ENCODE peak calls at places on chromosomes 3 and 15, in ten cellular contexts. One of them, this sample, is unnamed.

GRCh38 chr3:12120374-12121140 is 38.2 kb downstream of the TIMP4 start:
- DNase-seq in lung: no peak
- DNase-seq in MG63: no peak
- DNase-seq in SK-N-MC: no peak
- DNase-seq in AG10803: no peak
- DNase-seq in adrenal gland: no peak
- DNase-seq in brain microvascular endothelial cell: no peak
- DNase-seq in stomach: no peak
- DNase-seq in cardiac fibroblast: no peak
- DNase-seq in fibroblast of the aortic adventitia: no peak
- DNase-seq in this sample: no peak

GRCh38 chr3:96619475-96619874 is 194.9 kb upstream of the EPHA6 start:
- DNase-seq in lung: no peak
- DNase-seq in MG63: no peak
- DNase-seq in SK-N-MC: no peak
- DNase-seq in AG10803: no peak
- DNase-seq in adrenal gland: no peak
- DNase-seq in brain microvascular endothelial cell: no peak
- DNase-seq in stomach: no peak
- DNase-seq in cardiac fibroblast: no peak
- DNase-seq in fibroblast of the aortic adventitia: no peak
- DNase-seq in this sample: no peak

GRCh38 chr3:20747736-20748135 is 561.7 kb upstream of the SGO1 start:
- DNase-seq in lung: no peak
- DNase-seq in MG63: no peak
- DNase-seq in SK-N-MC: no peak
- DNase-seq in AG10803: peak; percentile 74
- DNase-seq in adrenal gland: no peak
- DNase-seq in brain microvascular endothelial cell: peak; percentile 18
- DNase-seq in stomach: no peak
- DNase-seq in cardiac fibroblast: peak; percentile 49
- DNase-seq in fibroblast of the aortic adventitia: peak; percentile 12
- DNase-seq in this sample: peak; percentile 40

GRCh38 chr3:106728315-106728821 is 648.9 kb upstream of the CCDC54 start:
- DNase-seq in lung: no peak
- DNase-seq in MG63: peak; percentile 52
- DNase-seq in SK-N-MC: no peak
- DNase-seq in AG10803: peak; percentile 99
- DNase-seq in adrenal gland: no peak
- DNase-seq in brain microvascular endothelial cell: peak; percentile 94
- DNase-seq in stomach: no peak
- DNase-seq in cardiac fibroblast: peak; percentile 95
- DNase-seq in fibroblast of the aortic adventitia: peak; percentile 100
- DNase-seq in this sample: peak; percentile 96

GRCh38 chr3:147361671-147362420 is 44.5 kb downstream of the ZIC4 start:
- DNase-seq in lung: no peak
- DNase-seq in MG63: peak; percentile 59
- DNase-seq in SK-N-MC: peak; percentile 45
- DNase-seq in AG10803: no peak
- DNase-seq in adrenal gland: no peak
- DNase-seq in brain microvascular endothelial cell: peak; percentile 16
- DNase-seq in stomach: no peak
- DNase-seq in cardiac fibroblast: peak; percentile 7
- DNase-seq in fibroblast of the aortic adventitia: no peak
- DNase-seq in this sample: no peak

GRCh38 chr3:49841126-49841525 is 15.2 kb downstream of the TRAIP start:
- DNase-seq in lung: no peak
- DNase-seq in MG63: no peak
- DNase-seq in SK-N-MC: no peak
- DNase-seq in AG10803: no peak
- DNase-seq in adrenal gland: no peak
- DNase-seq in brain microvascular endothelial cell: no peak
- DNase-seq in stomach: no peak
- DNase-seq in cardiac fibroblast: peak; percentile 39
- DNase-seq in fibroblast of the aortic adventitia: peak; percentile 32
- DNase-seq in this sample: no peak

GRCh38 chr3:140441006-140441405 is 236.9 kb upstream of the TRIM42 start:
- DNase-seq in lung: no peak
- DNase-seq in MG63: peak; percentile 91
- DNase-seq in SK-N-MC: no peak
- DNase-seq in AG10803: no peak
- DNase-seq in adrenal gland: peak; percentile 91
- DNase-seq in brain microvascular endothelial cell: peak; percentile 58
- DNase-seq in stomach: no peak
- DNase-seq in cardiac fibroblast: peak; percentile 62
- DNase-seq in fibroblast of the aortic adventitia: peak; percentile 60
- DNase-seq in this sample: no peak

GRCh38 chr3:125644036-125645025 is 49.0 kb upstream of the OSBPL11 start:
- DNase-seq in lung: peak; percentile 60
- DNase-seq in MG63: no peak
- DNase-seq in SK-N-MC: no peak
- DNase-seq in AG10803: peak; percentile 83
- DNase-seq in adrenal gland: peak; percentile 28
- DNase-seq in brain microvascular endothelial cell: no peak
- DNase-seq in stomach: no peak
- DNase-seq in cardiac fibroblast: peak; percentile 41
- DNase-seq in fibroblast of the aortic adventitia: peak; percentile 60
- DNase-seq in this sample: no peak

GRCh38 chr3:143084856-143085731 is 34.5 kb upstream of the CHST2 start:
- DNase-seq in lung: no peak
- DNase-seq in MG63: peak; percentile 40
- DNase-seq in SK-N-MC: no peak
- DNase-seq in AG10803: peak; percentile 31
- DNase-seq in adrenal gland: no peak
- DNase-seq in brain microvascular endothelial cell: peak; percentile 88
- DNase-seq in stomach: no peak
- DNase-seq in cardiac fibroblast: peak; percentile 72
- DNase-seq in fibroblast of the aortic adventitia: peak; percentile 52
- DNase-seq in this sample: no peak

GRCh38 chr3:190089711-190090110 is 31.0 kb downstream of the P3H2 start:
- DNase-seq in lung: no peak
- DNase-seq in MG63: no peak
- DNase-seq in SK-N-MC: no peak
- DNase-seq in AG10803: peak; percentile 23
- DNase-seq in adrenal gland: no peak
- DNase-seq in brain microvascular endothelial cell: no peak
- DNase-seq in stomach: no peak
- DNase-seq in cardiac fibroblast: no peak
- DNase-seq in fibroblast of the aortic adventitia: no peak
- DNase-seq in this sample: no peak

GRCh38 chr15:70528270-70528706 is 235.1 kb downstream of the UACA start:
- DNase-seq in lung: no peak
- DNase-seq in MG63: no peak
- DNase-seq in SK-N-MC: peak; percentile 56
- DNase-seq in AG10803: no peak
- DNase-seq in adrenal gland: no peak
- DNase-seq in brain microvascular endothelial cell: peak; percentile 72
- DNase-seq in stomach: peak; percentile 55
- DNase-seq in cardiac fibroblast: peak; percentile 74
- DNase-seq in fibroblast of the aortic adventitia: peak; percentile 53
- DNase-seq in this sample: no peak
- H3K4me3 ChIP-seq in lung: no peak overlapping the region
- H3K4me3 ChIP-seq in MG63: no peak overlapping the region
- H3K4me3 ChIP-seq in SK-N-MC: peak overlapping the region; percentile 10
- H3K4me3 ChIP-seq in AG10803: no peak overlapping the region
- H3K4me3 ChIP-seq in adrenal gland: no peak overlapping the region
- H3K4me3 ChIP-seq in brain microvascular endothelial cell: no peak overlapping the region
- H3K4me3 ChIP-seq in stomach: no peak overlapping the region
- H3K4me3 ChIP-seq in cardiac fibroblast: no peak overlapping the region
- H3K4me3 ChIP-seq in fibroblast of the aortic adventitia: no peak overlapping the region
- H3K4me3 ChIP-seq in this sample: no peak overlapping the region

DNA sequence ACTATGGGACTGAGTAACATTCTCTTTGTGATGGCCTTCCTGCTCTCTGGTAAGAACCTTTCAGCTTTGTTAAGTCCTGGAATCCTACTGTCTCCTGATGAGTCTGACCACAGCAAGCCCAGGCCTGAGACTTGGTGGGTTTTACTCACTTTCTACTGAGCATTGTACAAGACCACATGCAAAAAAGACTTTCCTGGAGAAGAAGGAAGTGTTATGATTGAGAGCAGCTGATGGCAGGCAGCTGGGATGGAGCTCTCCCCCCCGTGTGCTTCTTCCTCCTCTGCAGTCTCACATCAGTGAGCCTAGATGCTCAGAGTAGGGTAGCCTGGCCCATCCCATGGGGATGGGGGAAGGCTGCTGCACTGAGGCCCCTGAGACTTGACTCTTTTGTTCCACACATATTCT is 36.4 kb downstream of the CD86 start:
- DNase-seq in lung: no peak
- DNase-seq in MG63: no peak
- DNase-seq in SK-N-MC: no peak
- DNase-seq in AG10803: no peak
- DNase-seq in adrenal gland: no peak
- DNase-seq in brain microvascular endothelial cell: no peak
- DNase-seq in stomach: no peak
- DNase-seq in cardiac fibroblast: no peak
- DNase-seq in fibroblast of the aortic adventitia: no peak
- DNase-seq in this sample: no peak
- H3K4me3 ChIP-seq in lung: no peak overlapping the region
- H3K4me3 ChIP-seq in MG63: no peak overlapping the region
- H3K4me3 ChIP-seq in SK-N-MC: no peak overlapping the region
- H3K4me3 ChIP-seq in AG10803: no peak overlapping the region
- H3K4me3 ChIP-seq in adrenal gland: no peak overlapping the region
- H3K4me3 ChIP-seq in brain microvascular endothelial cell: no peak overlapping the region
- H3K4me3 ChIP-seq in stomach: no peak overlapping the region
- H3K4me3 ChIP-seq in cardiac fibroblast: no peak overlapping the region
- H3K4me3 ChIP-seq in fibroblast of the aortic adventitia: no peak overlapping the region
- H3K4me3 ChIP-seq in this sample: no peak overlapping the region

GRCh38 chr3:58497074-58497473 is 5.2 kb downstream of the KCTD6 start:
- DNase-seq in lung: no peak
- DNase-seq in MG63: no peak
- DNase-seq in SK-N-MC: no peak
- DNase-seq in AG10803: no peak
- DNase-seq in adrenal gland: no peak
- DNase-seq in brain microvascular endothelial cell: no peak
- DNase-seq in stomach: no peak
- DNase-seq in cardiac fibroblast: peak; percentile 21
- DNase-seq in fibroblast of the aortic adventitia: peak; percentile 35
- DNase-seq in this sample: no peak
- H3K4me3 ChIP-seq in lung: no peak overlapping the region
- H3K4me3 ChIP-seq in MG63: no peak overlapping the region
- H3K4me3 ChIP-seq in SK-N-MC: no peak overlapping the region
- H3K4me3 ChIP-seq in AG10803: no peak overlapping the region
- H3K4me3 ChIP-seq in adrenal gland: no peak overlapping the region
- H3K4me3 ChIP-seq in brain microvascular endothelial cell: no peak overlapping the region
- H3K4me3 ChIP-seq in stomach: no peak overlapping the region
- H3K4me3 ChIP-seq in cardiac fibroblast: no peak overlapping the region
- H3K4me3 ChIP-seq in fibroblast of the aortic adventitia: no peak overlapping the region
- H3K4me3 ChIP-seq in this sample: no peak overlapping the region

GRCh38 chr3:13373975-13374586 is 46.0 kb downstream of the NUP210 start:
- DNase-seq in lung: no peak
- DNase-seq in MG63: no peak
- DNase-seq in SK-N-MC: no peak
- DNase-seq in AG10803: no peak
- DNase-seq in adrenal gland: no peak
- DNase-seq in brain microvascular endothelial cell: no peak
- DNase-seq in stomach: no peak
- DNase-seq in cardiac fibroblast: no peak
- DNase-seq in fibroblast of the aortic adventitia: no peak
- DNase-seq in this sample: no peak
- H3K4me3 ChIP-seq in lung: no peak overlapping the region
- H3K4me3 ChIP-seq in MG63: no peak overlapping the region
- H3K4me3 ChIP-seq in SK-N-MC: no peak overlapping the region
- H3K4me3 ChIP-seq in AG10803: no peak overlapping the region
- H3K4me3 ChIP-seq in adrenal gland: no peak overlapping the region
- H3K4me3 ChIP-seq in brain microvascular endothelial cell: no peak overlapping the region
- H3K4me3 ChIP-seq in stomach: no peak overlapping the region
- H3K4me3 ChIP-seq in cardiac fibroblast: no peak overlapping the region
- H3K4me3 ChIP-seq in fibroblast of the aortic adventitia: no peak overlapping the region
- H3K4me3 ChIP-seq in this sample: no peak overlapping the region

GRCh38 chr3:192916455-192917257 is 1.0 kb downstream of the MB21D2 start:
- DNase-seq in lung: peak; percentile 60
- DNase-seq in MG63: peak; percentile 68
- DNase-seq in SK-N-MC: no peak
- DNase-seq in AG10803: peak; percentile 76
- DNase-seq in adrenal gland: peak; percentile 81
- DNase-seq in brain microvascular endothelial cell: peak; percentile 51
- DNase-seq in stomach: peak; percentile 63
- DNase-seq in cardiac fibroblast: peak; percentile 66
- DNase-seq in fibroblast of the aortic adventitia: peak; percentile 74
- DNase-seq in this sample: no peak

GRCh38 chr3:192913540-192913939 is 4.1 kb downstream of the MB21D2 start:
- DNase-seq in lung: no peak
- DNase-seq in MG63: no peak
- DNase-seq in SK-N-MC: no peak
- DNase-seq in AG10803: no peak
- DNase-seq in adrenal gland: no peak
- DNase-seq in brain microvascular endothelial cell: no peak
- DNase-seq in stomach: no peak
- DNase-seq in cardiac fibroblast: no peak
- DNase-seq in fibroblast of the aortic adventitia: no peak
- DNase-seq in this sample: no peak

GRCh38 chr3:192915306-192915705 is 2.4 kb downstream of the MB21D2 start:
- DNase-seq in lung: no peak
- DNase-seq in MG63: peak; percentile 39
- DNase-seq in SK-N-MC: no peak
- DNase-seq in AG10803: peak; percentile 68
- DNase-seq in adrenal gland: no peak
- DNase-seq in brain microvascular endothelial cell: peak; percentile 53
- DNase-seq in stomach: no peak
- DNase-seq in cardiac fibroblast: peak; percentile 70
- DNase-seq in fibroblast of the aortic adventitia: peak; percentile 68
- DNase-seq in this sample: no peak

GRCh38 chr3:192915724-192916123 is 1.9 kb downstream of the MB21D2 start:
- DNase-seq in lung: no peak
- DNase-seq in MG63: no peak
- DNase-seq in SK-N-MC: no peak
- DNase-seq in AG10803: no peak
- DNase-seq in adrenal gland: no peak
- DNase-seq in brain microvascular endothelial cell: no peak
- DNase-seq in stomach: no peak
- DNase-seq in cardiac fibroblast: peak; percentile 11
- DNase-seq in fibroblast of the aortic adventitia: peak; percentile 31
- DNase-seq in this sample: no peak

DNA sequence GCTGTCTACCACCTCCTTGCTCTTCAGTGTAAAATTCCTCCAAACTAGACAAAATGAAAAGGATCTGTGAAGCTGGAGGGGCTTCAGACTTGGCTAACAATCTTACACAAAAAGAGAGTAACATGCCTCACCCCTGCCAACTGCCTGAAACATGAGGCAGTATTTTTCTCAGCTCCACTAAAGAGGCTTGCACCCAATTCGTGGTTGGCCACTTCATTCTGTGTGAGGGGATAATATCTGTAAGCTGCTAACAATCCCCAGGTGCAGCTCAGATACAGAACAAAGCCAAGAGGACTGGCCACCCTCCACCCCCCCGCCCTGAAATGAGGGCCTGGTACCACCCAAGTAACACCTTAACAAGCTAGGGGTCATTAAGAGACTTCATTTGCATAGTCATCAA is 2.8 kb downstream of the MB21D2 start:
- DNase-seq in lung: no peak
- DNase-seq in MG63: no peak
- DNase-seq in SK-N-MC: no peak
- DNase-seq in AG10803: no peak
- DNase-seq in adrenal gland: no peak
- DNase-seq in brain microvascular endothelial cell: no peak
- DNase-seq in stomach: no peak
- DNase-seq in cardiac fibroblast: no peak
- DNase-seq in fibroblast of the aortic adventitia: no peak
- DNase-seq in this sample: no peak
- H3K4me3 ChIP-seq in lung: no peak overlapping the region
- H3K4me3 ChIP-seq in MG63: no peak overlapping the region
- H3K4me3 ChIP-seq in SK-N-MC: no peak overlapping the region
- H3K4me3 ChIP-seq in AG10803: no peak overlapping the region
- H3K4me3 ChIP-seq in adrenal gland: no peak overlapping the region
- H3K4me3 ChIP-seq in brain microvascular endothelial cell: no peak overlapping the region
- H3K4me3 ChIP-seq in stomach: no peak overlapping the region
- H3K4me3 ChIP-seq in cardiac fibroblast: no peak overlapping the region
- H3K4me3 ChIP-seq in fibroblast of the aortic adventitia: no peak overlapping the region
- H3K4me3 ChIP-seq in this sample: peak overlapping the region; percentile 97

GRCh38 chr15:70036585-70037343 is 61.0 kb downstream of the TLE3 start:
- DNase-seq in lung: no peak
- DNase-seq in MG63: no peak
- DNase-seq in SK-N-MC: no peak
- DNase-seq in AG10803: no peak
- DNase-seq in adrenal gland: no peak
- DNase-seq in brain microvascular endothelial cell: no peak
- DNase-seq in stomach: peak; percentile 40
- DNase-seq in cardiac fibroblast: no peak
- DNase-seq in fibroblast of the aortic adventitia: no peak
- DNase-seq in this sample: no peak
- H3K4me3 ChIP-seq in lung: no peak overlapping the region
- H3K4me3 ChIP-seq in MG63: no peak overlapping the region
- H3K4me3 ChIP-seq in SK-N-MC: no peak overlapping the region
- H3K4me3 ChIP-seq in AG10803: no peak overlapping the region
- H3K4me3 ChIP-seq in adrenal gland: no peak overlapping the region
- H3K4me3 ChIP-seq in brain microvascular endothelial cell: no peak overlapping the region
- H3K4me3 ChIP-seq in stomach: no peak overlapping the region
- H3K4me3 ChIP-seq in cardiac fibroblast: no peak overlapping the region
- H3K4me3 ChIP-seq in fibroblast of the aortic adventitia: no peak overlapping the region
- H3K4me3 ChIP-seq in this sample: no peak overlapping the region